ENCODE peak calls at places on chromosome 10, in four cellular contexts. G is IMR-90, L is esophagus squamous epithelium, B is adrenal gland. R is an unnamed sample.

GRCh38 chr10:68598978-68599753 is 39.0 kb downstream of the TET1 start:
- DNase-seq in G (peak; percentile 43), L (no peak), B (peak; percentile 31), R (peak; percentile 72)

GRCh38 chr10:132408823-132409666 is 12.0 kb downstream of the PWWP2B start:
- DNase-seq in B (no peak), G (no peak), L (no peak), R (peak; percentile 75)

GRCh38 chr10:76397210-76397881 is 965.9 kb downstream of the LRMDA start:
- DNase-seq in G (no peak), L (no peak), B (peak; percentile 43), R (peak; percentile 17)

GRCh38 chr10:114404171-114405010 is at the start of gene AFAP1L2:
- DNase-seq in G (no peak), L (no peak), B (peak; percentile 22), R (peak; percentile 74)

GRCh38 chr10:87547734-87548311 is 43.1 kb downstream of the MINPP1 start:
- DNase-seq in L (no peak), G (peak; percentile 91), B (no peak), R (no peak)

GRCh38 chr10:15123749-15124184 is 26.6 kb downstream of the RPP38 start:
- DNase-seq in L (no peak), G (peak; percentile 86), B (no peak), R (no peak)

GRCh38 chr10:110919971-110920881 is 822 bp downstream of the SHOC2 start:
- DNase-seq in B (peak; percentile 47), G (peak; percentile 17), L (no peak), R (peak; percentile 51)

GRCh38 chr10:91909178-91909677 is at the start of gene FGFBP3:
- DNase-seq in B (no peak), L (no peak), G (peak; percentile 45), R (peak; percentile 25)

GRCh38 chr10:47020491-47020890 is 109.3 kb downstream of the PTPN20 start:
- DNase-seq in B (no peak), L (no peak), G (peak; percentile 59), R (no peak)

GRCh38 chr10:21727452-21728168 is 193.6 kb downstream of the MLLT10 start:
- DNase-seq in B (no peak), G (no peak), L (no peak), R (no peak)

GRCh38 chr10:68462536-68462935 is 9.2 kb downstream of the DNA2 start:
- DNase-seq in L (no peak), G (no peak), B (no peak), R (no peak)

GRCh38 chr10:132459252-132460028 is 62.4 kb downstream of the PWWP2B start:
- DNase-seq in B (no peak), G (no peak), L (no peak), R (no peak)

GRCh38 chr10:107894521-107894920 is 730.0 kb upstream of the SORCS1 start:
- DNase-seq in B (no peak), L (no peak), G (no peak), R (no peak)

GRCh38 chr10:88986549-88987242 is 3.9 kb upstream of the FAS start:
- DNase-seq in B (peak; percentile 44), G (peak; percentile 37), L (no peak), R (peak; percentile 35)

GRCh38 chr10:117004627-117005453 is at the start of gene SHTN1:
- DNase-seq in L (no peak), B (peak; percentile 76), G (peak; percentile 50), R (peak; percentile 95)

GRCh38 chr10:16933799-16934198 is 116.6 kb upstream of the RSU1 start:
- DNase-seq in B (no peak), L (no peak), G (no peak), R (no peak)

GRCh38 chr10:51367120-51367519 is 292.8 kb downstream of the PRKG1 start:
- DNase-seq in G (no peak), L (no peak), B (no peak), R (no peak)

GRCh38 chr10:61588770-61589211 is 73.9 kb upstream of the CABCOCO1 start:
- DNase-seq in G (peak; percentile 36), B (no peak), L (no peak), R (no peak)

GRCh38 chr10:113386005-113386404 is 166.8 kb upstream of the HABP2 start:
- DNase-seq in G (peak; percentile 56), L (no peak), B (peak; percentile 42), R (no peak)

GRCh38 chr10:122114156-122114747 is 125.3 kb downstream of the TACC2 start:
- DNase-seq in L (no peak), B (no peak), G (peak; percentile 34), R (peak; percentile 45)

GRCh38 chr10:13356392-13356791 is 8.3 kb upstream of the SEPHS1 start:
- DNase-seq in G (no peak), L (no peak), B (no peak), R (no peak)

GRCh38 chr10:99593312-99593711 is 26.9 kb downstream of the SLC25A28 start:
- DNase-seq in B (no peak), L (no peak), G (no peak), R (no peak)

GRCh38 chr10:110977662-110978061 is 58.3 kb downstream of the SHOC2 start:
- DNase-seq in G (peak; percentile 60), L (no peak), B (no peak), R (no peak)

GRCh38 chr10:31924833-31925232 is 3.8 kb downstream of the ARHGAP12 start:
- DNase-seq in G (no peak), B (no peak), L (no peak), R (no peak)

GRCh38 chr10:84966708-84967441 is 638.5 kb downstream of the CCSER2 start:
- DNase-seq in L (no peak), G (no peak), B (no peak), R (no peak)

GRCh38 chr10:67884313-67884841 is at the start of gene SIRT1:
- DNase-seq in L (peak; percentile 88), G (peak; percentile 90), B (peak; percentile 98), R (peak; percentile 98)

GRCh38 chr10:82242778-82243177 is 367.8 kb downstream of the NRG3 start:
- DNase-seq in L (no peak), B (no peak), G (no peak), R (no peak)

GRCh38 chr10:88536437-88536836 is 46.7 kb downstream of the RNLS start:
- DNase-seq in G (no peak), B (no peak), L (no peak), R (no peak)

GRCh38 chr10:17616403-17617030 is 657 bp downstream of the HACD1 start:
- DNase-seq in B (peak; percentile 69), G (peak; percentile 47), L (no peak), R (peak; percentile 91)

GRCh38 chr10:4212111-4212635 is 427.2 kb upstream of the KLF6 start:
- DNase-seq in G (no peak), L (no peak), B (no peak), R (no peak)
- H3K27ac ChIP-seq in G (no peak overlapping the region), L (no peak overlapping the region), B (no peak overlapping the region), R (no peak overlapping the region)

GRCh38 chr10:53601260-53601875 is 828.8 kb upstream of the MBL2 start:
- DNase-seq in L (no peak), G (peak; percentile 28), B (no peak), R (no peak)
- H3K4me3 ChIP-seq in L (no peak overlapping the region), G (no peak overlapping the region), B (no peak overlapping the region), R (no peak overlapping the region)

GRCh38 chr10:124710266-124710881 is 33.8 kb downstream of the FAM53B start:
- DNase-seq in B (no peak), L (no peak), G (no peak), R (peak; percentile 43)

GRCh38 chr10:124713679-124714298 is 30.4 kb downstream of the FAM53B start:
- DNase-seq in L (no peak), B (no peak), G (no peak), R (no peak)

GRCh38 chr10:124715479-124715878 is 28.7 kb downstream of the FAM53B start:
- DNase-seq in B (no peak), L (no peak), G (no peak), R (no peak)

GRCh38 chr10:124711145-124711544 is 33.0 kb downstream of the FAM53B start:
- DNase-seq in L (no peak), G (no peak), B (no peak), R (no peak)

GRCh38 chr10:124712704-124713407 is 31.3 kb downstream of the FAM53B start:
- DNase-seq in G (no peak), L (no peak), B (no peak), R (no peak)
- TF ChIP-seq POLR2A in G (no peak), L (no peak), B (no peak), R (no peak)

GRCh38 chr10:103451871-103452713 is at the start of gene CALHM2:
- DNase-seq in G (peak; percentile 41), B (peak; percentile 57), L (no peak), R (peak; percentile 53)
- H3K27ac ChIP-seq in G (peak within 1 kb of the TSS; percentile 25), B (peak within 1 kb of the TSS; percentile 74), L (peak within 1 kb of the TSS; percentile 78), R (peak within 1 kb of the TSS; percentile 85)

DNA sequence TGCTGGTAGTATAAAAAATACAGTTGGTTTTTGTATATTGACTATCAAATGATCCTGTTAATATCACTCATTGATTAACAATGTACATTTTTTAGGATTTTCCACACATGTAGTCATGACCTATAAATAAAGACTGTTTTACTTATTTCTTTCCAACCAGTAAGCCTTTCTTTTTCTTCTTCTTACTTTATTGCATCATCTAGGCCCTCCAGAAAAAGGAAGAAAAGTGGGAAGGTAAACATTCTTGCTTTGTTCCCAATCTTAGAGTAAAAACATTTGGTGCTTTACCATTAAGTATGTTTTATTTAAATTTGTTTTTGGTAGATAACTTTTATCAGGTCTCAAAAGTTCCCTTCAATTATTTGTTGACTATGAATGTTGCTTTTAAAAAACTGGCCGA is 47.1 kb upstream of the CCNY start:
- DNase-seq in G (no peak), B (no peak), L (no peak), R (no peak)
- H3K4me3 ChIP-seq in G (no peak overlapping the region), B (no peak overlapping the region), L (no peak overlapping the region), R (no peak overlapping the region)

R was measured in thyroid gland.